ENCODE peak calls at places on chromosomes 3 and 15, in six cellular contexts. H is sigmoid colon; F is psoas muscle; A is effector memory CD4-positive, alpha-beta T cell; M is tibial artery; C is heart left ventricle. Y is an unnamed sample.

GRCh38 chr3:25480811-25481210 is 52.7 kb downstream of the RARB start:
- DNase-seq in M (no peak), H (no peak), C (no peak), F (no peak), A (no peak), Y (no peak)

GRCh38 chr3:38574411-38575278 is 74.8 kb downstream of the SCN5A start:
- DNase-seq in H (peak; percentile 18), C (peak; percentile 17), A (no peak), F (no peak), M (peak; percentile 55), Y (no peak)

GRCh38 chr3:54999159-54999558 is 71.3 kb upstream of the LRTM1 start:
- DNase-seq in C (no peak), A (no peak), H (no peak), M (no peak), F (no peak), Y (no peak)

GRCh38 chr3:192675958-192676649 is 51.2 kb downstream of the FGF12 start:
- DNase-seq in H (no peak), C (no peak), A (no peak), M (no peak), F (no peak), Y (no peak)

GRCh38 chr15:22956980-22957264 is 23.2 kb downstream of the CYFIP1 start:
- DNase-seq in M (no peak), C (no peak), H (peak; percentile 36), F (no peak), A (no peak), Y (no peak)

GRCh38 chr3:49654955-49655556 is 19.1 kb upstream of the APEH start:
- DNase-seq in C (no peak), A (no peak), M (no peak), F (peak; percentile 45), H (no peak), Y (no peak)

GRCh38 chr15:82312611-82313349 is 36.5 kb downstream of the GOLGA6L10 start:
- DNase-seq in F (no peak), A (no peak), H (peak; percentile 50), M (peak; percentile 57), C (no peak), Y (no peak)

GRCh38 chr3:108200024-108200423 is 22.2 kb downstream of the IFT57 start:
- DNase-seq in M (no peak), F (no peak), H (no peak), C (no peak), A (no peak), Y (no peak)

GRCh38 chr3:70754314-70754713 is 441.9 kb upstream of the MDFIC2 start:
- DNase-seq in A (no peak), H (no peak), F (no peak), M (no peak), C (no peak), Y (no peak)

GRCh38 chr15:66789029-66790025 is 87.3 kb downstream of the SMAD6 start:
- DNase-seq in C (no peak), M (peak; percentile 80), A (no peak), H (no peak), F (no peak), Y (no peak)

GRCh38 chr15:63043391-63044076 is 987 bp downstream of the TPM1 start:
- DNase-seq in H (peak; percentile 84), F (peak; percentile 72), C (peak; percentile 39), M (no peak), A (no peak), Y (no peak)

GRCh38 chr3:72018339-72018984 is 233.5 kb upstream of the PROK2 start:
- DNase-seq in F (no peak), C (no peak), H (no peak), M (no peak), A (no peak), Y (no peak)

GRCh38 chr15:45242289-45242688 is 9.7 kb upstream of the SLC28A2 start:
- DNase-seq in A (no peak), F (no peak), M (no peak), C (no peak), H (no peak), Y (no peak)

GRCh38 chr3:66761093-66761780 is 236.9 kb upstream of the KBTBD8 start:
- DNase-seq in A (no peak), C (no peak), M (no peak), H (no peak), F (peak; percentile 69), Y (no peak)

DNA sequence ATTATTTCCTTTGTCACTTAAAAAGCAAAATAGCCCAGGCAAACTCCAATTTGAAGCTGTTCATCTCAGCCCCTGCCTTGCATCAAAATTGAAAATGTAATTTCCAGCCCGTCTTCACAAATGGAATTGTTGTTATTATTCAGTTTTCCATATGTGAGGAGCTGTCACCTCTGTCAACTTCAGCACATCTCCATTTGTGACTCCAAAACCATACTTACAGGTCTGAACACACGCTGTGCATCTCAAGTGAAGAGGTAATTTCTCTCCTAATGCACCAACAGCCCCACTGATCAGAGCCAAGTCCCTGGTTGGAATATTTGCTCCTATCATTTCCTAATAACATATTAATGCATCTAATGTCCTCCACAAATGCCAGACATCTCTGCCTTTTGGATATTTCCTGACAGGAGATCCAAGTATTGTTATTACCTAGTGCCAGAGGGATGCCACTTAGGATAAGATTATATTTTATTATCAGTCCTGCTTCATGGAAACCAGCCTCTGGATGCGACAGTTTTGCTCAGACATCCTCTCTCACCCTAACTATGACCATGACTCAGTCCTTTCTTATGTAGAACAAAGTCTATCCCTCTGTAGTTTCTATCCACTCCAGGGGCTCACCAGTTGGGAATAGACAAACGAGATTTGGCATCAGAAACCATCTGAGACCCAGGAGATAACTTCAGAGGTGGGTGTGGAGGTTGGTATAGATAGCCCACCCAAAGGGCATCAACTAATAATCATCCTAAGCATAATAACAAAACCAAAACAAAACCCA is 379.8 kb downstream of the VPS13C start:
- DNase-seq in H (no peak), C (no peak), M (no peak), A (no peak), F (no peak), Y (no peak)
- H3K27ac ChIP-seq in H (no peak overlapping the region), C (no peak overlapping the region), M (no peak overlapping the region), A (no peak overlapping the region), F (no peak overlapping the region), Y (no peak overlapping the region)

DNA sequence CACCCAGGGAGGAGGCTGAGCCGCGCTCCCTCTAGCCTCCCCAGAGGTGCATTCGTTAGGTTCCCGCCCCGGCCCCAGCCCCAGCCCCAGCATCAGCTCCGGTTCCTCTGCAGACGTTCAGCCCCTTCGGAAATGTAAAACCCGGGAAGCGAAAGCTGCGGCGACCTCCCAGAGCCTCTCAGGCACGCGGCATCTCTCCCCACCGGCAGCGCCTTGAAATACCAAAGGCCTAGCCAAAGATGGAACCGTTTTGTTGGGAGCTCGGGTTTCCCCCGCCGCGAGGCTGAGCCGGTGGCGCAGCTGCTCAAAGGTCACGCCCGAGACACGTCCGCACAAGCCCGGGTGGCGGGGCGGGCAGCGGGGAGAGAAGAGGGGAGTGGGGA is 77.8 kb upstream of the HES1 start:
- DNase-seq in M (peak; percentile 73), F (peak; percentile 88), A (no peak), H (peak; percentile 76), C (peak; percentile 58), Y (no peak)
- H3K27ac ChIP-seq in M (no peak overlapping the region), F (peak overlapping the region; percentile 73), A (no peak overlapping the region), H (no peak overlapping the region), C (no peak overlapping the region), Y (no peak overlapping the region)

DNA sequence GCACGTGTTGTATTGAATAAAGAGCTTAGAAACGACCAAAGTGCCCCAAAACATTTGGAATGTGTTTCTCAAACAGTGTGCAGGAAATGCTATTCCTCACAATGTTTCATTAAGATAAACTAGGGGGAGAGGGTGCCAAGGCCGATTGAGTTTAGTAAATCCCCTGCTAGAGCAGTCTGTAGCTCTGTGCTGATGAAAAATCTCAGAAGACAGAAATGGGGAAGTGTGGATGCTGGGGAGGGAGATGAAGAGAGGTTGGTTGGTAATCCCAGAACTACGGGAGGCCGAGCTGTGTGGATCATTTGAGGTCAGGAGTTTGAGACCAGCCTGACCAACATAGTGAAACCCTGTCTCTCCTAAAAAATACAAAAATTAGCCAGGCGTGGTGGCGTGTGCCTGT is 121.2 kb downstream of the FOXB1 start:
- DNase-seq in A (no peak), F (no peak), H (no peak), M (no peak), C (no peak), Y (no peak)
- H3K27ac ChIP-seq in A (no peak overlapping the region), F (no peak overlapping the region), H (no peak overlapping the region), M (no peak overlapping the region), C (no peak overlapping the region), Y (no peak overlapping the region)

DNA sequence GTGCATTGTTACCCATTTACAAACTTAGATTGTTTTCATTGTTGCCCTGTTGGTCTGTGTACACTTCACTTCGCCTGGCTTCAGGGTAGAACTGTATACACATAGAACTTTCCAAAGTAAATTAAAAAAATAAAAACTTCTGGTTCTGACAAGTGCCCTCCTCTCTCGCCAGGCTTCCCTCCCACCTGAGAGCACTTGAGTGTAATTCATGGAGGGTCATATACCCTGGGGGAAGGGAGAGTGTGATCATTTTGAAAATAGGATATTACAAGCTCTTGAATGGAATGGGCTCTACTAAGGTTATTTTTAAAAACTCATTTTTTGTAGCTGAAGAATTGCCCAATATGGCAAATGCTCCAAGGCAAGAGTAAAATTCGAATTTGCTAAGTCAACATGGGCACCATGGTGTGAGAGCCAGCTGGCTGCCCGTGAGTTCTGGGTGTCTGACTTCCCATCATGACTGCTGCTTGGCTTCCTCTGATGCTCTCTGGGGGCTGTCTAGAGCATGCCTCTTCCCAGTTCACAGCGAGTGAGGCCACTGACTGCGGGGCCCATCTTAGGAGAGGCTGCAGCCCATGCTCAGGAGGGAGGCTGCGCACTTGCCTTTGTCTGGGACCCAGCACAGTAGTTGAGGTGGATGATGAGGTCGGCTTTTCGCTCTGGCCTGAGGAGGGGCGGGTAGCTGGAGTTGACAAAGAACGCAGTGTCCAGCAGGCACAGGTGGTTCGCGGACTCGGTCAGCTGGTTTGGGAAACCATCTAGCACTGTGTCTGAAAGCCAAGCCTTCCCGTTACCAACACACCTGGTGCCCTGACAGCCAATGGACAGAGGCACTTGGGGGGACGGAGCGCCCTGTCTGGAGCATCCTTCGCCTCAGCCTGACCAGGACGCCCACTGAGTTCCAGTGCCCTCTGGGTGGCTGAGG is 13.1 kb upstream of the EHD4 start:
- DNase-seq in M (peak; percentile 55), H (peak; percentile 48), C (no peak), F (peak; percentile 32), A (no peak), Y (no peak)
- H3K27ac ChIP-seq in M (no peak overlapping the region), H (no peak overlapping the region), C (no peak overlapping the region), F (no peak overlapping the region), A (no peak overlapping the region), Y (no peak overlapping the region)

DNA sequence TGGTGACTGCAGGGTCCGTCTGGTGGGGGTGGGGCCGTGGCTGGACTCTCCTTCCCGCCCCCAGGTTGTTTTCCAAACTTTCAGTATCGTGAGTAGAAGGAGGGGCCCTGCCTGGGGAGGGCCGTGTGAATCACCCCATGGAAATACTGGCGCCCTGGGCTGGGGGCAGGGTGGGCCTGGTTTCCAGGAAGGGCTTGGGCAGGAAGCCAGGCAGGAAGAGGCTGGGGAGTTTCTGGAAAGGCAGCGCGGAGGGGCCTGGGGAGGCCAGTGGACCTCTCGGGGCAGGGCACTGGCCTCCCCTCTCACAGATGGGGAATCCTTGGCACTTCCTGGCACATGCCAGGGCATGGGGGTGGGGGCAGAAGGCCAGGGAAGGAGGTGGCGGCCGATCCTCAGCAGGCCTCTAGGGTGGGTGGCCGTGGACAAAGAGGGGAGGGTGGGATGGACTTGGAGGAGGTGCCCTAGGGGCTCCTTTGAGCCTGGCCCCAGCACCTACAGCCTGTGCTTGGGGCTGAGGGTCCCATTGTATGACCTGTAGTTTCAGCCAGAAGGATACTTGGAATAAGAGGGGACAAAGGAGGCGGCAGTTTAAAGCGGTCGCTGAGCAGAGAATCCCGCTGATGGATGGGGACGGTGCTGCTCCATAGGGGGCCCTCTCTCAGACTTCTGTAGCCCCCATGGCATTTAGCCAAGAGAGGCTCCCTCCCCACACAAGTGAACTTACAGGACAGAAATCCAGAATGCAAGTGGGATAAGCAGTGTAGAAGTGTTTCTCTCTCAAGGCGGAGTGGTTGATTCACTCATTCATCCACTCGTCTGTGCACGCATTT is 56.5 kb upstream of the GATA2 start:
- DNase-seq in M (no peak), H (no peak), C (peak; percentile 82), A (no peak), F (peak; percentile 79), Y (no peak)
- H3K27ac ChIP-seq in M (no peak overlapping the region), H (peak overlapping the region; percentile 51), C (peak overlapping the region; percentile 69), A (no peak overlapping the region), F (peak overlapping the region; percentile 49), Y (no peak overlapping the region)

Y was measured in epithelial cell of prostate.